ENCODE peak calls at places on chromosomes 13 and 19, in five cellular contexts. E is activated naive CD8-positive, alpha-beta T cell treated with anti-CD3 and anti-CD28 coated beads, Interleukin-2, amount 50 U/mL, for 16 hours; A is RCC 7860; M is activated effector memory CD4-positive, alpha-beta T cell treated with anti-CD3 and anti-CD28 coated beads, Interleukin-2, amount 50 U/mL, for 16 hours; H is activated CD4-positive, alpha-beta T cell treated with anti-CD3 and anti-CD28 coated beads, Interleukin-2, amount 50 U/mL, for 48 hours. N is an unnamed sample.

GRCh38 chr13:49635599-49636433 is 7.5 kb downstream of the ARL11 start:
- DNase-seq in E (peak; percentile 5), A (no peak), M (no peak), H (peak; percentile 5), N (no peak)

GRCh38 chr13:94181461-94182107 is 297.9 kb downstream of the DCT start:
- DNase-seq in E (no peak), A (no peak), M (no peak), H (no peak), N (no peak)

GRCh38 chr13:111506621-111507020 is 186.2 kb downstream of the TEX29 start:
- DNase-seq in E (no peak), A (no peak), M (peak; percentile 22), H (no peak), N (no peak)

GRCh38 chr13:23770428-23770827 is 118.8 kb downstream of the MIPEP start:
- DNase-seq in E (no peak), A (no peak), M (no peak), H (no peak), N (no peak)

GRCh38 chr13:97359181-97360057 is 74.5 kb upstream of the RAP2A start:
- DNase-seq in E (no peak), A (peak; percentile 45), M (peak; percentile 74), H (peak; percentile 22), N (no peak)

GRCh38 chr19:3821156-3821555 is 35.0 kb upstream of the MATK start:
- DNase-seq in E (no peak), A (no peak), M (no peak), H (no peak), N (no peak)

GRCh38 chr19:55454787-55455243 is 6.6 kb downstream of the ISOC2 start:
- DNase-seq in E (no peak), A (no peak), M (peak; percentile 80), H (peak; percentile 50), N (no peak)

GRCh38 chr19:32688315-32688714 is 3.3 kb upstream of the NUDT19 start:
- DNase-seq in E (no peak), A (no peak), M (no peak), H (no peak), N (no peak)

GRCh38 chr13:19592657-19593175 is 31.4 kb upstream of the TPTE2 start:
- DNase-seq in E (no peak), A (no peak), M (no peak), H (no peak), N (no peak)

GRCh38 chr19:41521860-41522555 is 54.0 kb upstream of the CEACAM21 start:
- DNase-seq in E (no peak), A (no peak), M (peak; percentile 75), H (no peak), N (peak; percentile 88)

GRCh38 chr19:6467384-6467783 is 3.3 kb downstream of the CRB3 start:
- DNase-seq in E (no peak), A (no peak), M (no peak), H (no peak), N (no peak)

GRCh38 chr19:19115954-19116353 is 22.3 kb downstream of the TMEM161A start:
- DNase-seq in E (no peak), A (no peak), M (peak; percentile 79), H (peak; percentile 61), N (no peak)

GRCh38 chr19:4208385-4209094 is 20.8 kb upstream of the EBI3 start:
- DNase-seq in E (no peak), A (peak; percentile 53), M (no peak), H (no peak), N (no peak)

GRCh38 chr19:2171349-2172145 is 7.8 kb downstream of the DOT1L start:
- DNase-seq in E (peak; percentile 72), A (no peak), M (peak; percentile 94), H (peak; percentile 84), N (peak; percentile 94)

GRCh38 chr13:85638815-85639393 is 160.3 kb downstream of the SLITRK6 start:
- DNase-seq in E (no peak), A (no peak), M (no peak), H (no peak), N (peak; percentile 47)

GRCh38 chr13:46552888-46553520 is at the start of gene LRCH1:
- DNase-seq in E (peak; percentile 71), A (peak; percentile 80), M (peak; percentile 94), H (peak; percentile 86), N (peak; percentile 98)

GRCh38 chr13:88840085-88840484 is 1168.9 kb downstream of the SLITRK5 start:
- DNase-seq in E (no peak), A (no peak), M (no peak), H (no peak), N (no peak)

GRCh38 chr19:39021063-39021462 is 11.3 kb downstream of the FBXO27 start:
- DNase-seq in E (no peak), A (no peak), M (no peak), H (no peak), N (no peak)

GRCh38 chr19:2278504-2279158 is 3.3 kb downstream of the PEAK3 start:
- DNase-seq in E (no peak), A (no peak), M (no peak), H (no peak), N (no peak)

GRCh38 chr13:40632915-40633314 is 33.5 kb downstream of the FOXO1 start:
- DNase-seq in E (no peak), A (no peak), M (no peak), H (no peak), N (no peak)

GRCh38 chr13:28046981-28047380 is 53.4 kb downstream of the FLT3 start:
- DNase-seq in E (no peak), A (peak; percentile 8), M (no peak), H (no peak), N (no peak)

GRCh38 chr13:40572961-40573360 is 93.5 kb downstream of the FOXO1 start:
- DNase-seq in E (no peak), A (no peak), M (no peak), H (no peak), N (no peak)

GRCh38 chr19:19409235-19410030 is 4.0 kb downstream of the GATAD2A start:
- DNase-seq in E (no peak), A (no peak), M (no peak), H (no peak), N (peak; percentile 9)

GRCh38 chr19:3003046-3003445 is 25.7 kb downstream of the TLE6 start:
- DNase-seq in E (no peak), A (no peak), M (no peak), H (no peak), N (no peak)

GRCh38 chr13:55516610-55517009 is 1624.1 kb upstream of the PRR20A start:
- DNase-seq in E (no peak), A (no peak), M (no peak), H (no peak), N (no peak)

GRCh38 chr13:69020120-69020519 is 1087.5 kb upstream of the ATXN8OS start:
- DNase-seq in E (no peak), A (no peak), M (no peak), H (no peak), N (no peak)

GRCh38 chr19:11018743-11019142 is 57.9 kb downstream of the SMARCA4 start:
- DNase-seq in E (no peak), A (no peak), M (no peak), H (no peak), N (no peak)

GRCh38 chr19:18415177-18415867 is 3.9 kb upstream of the SSBP4 start:
- DNase-seq in E (no peak), A (peak; percentile 36), M (no peak), H (no peak), N (peak; percentile 85)

GRCh38 chr13:113393226-113393571 is 29.3 kb upstream of the GRTP1 start:
- DNase-seq in E (no peak), A (no peak), M (peak; percentile 60), H (peak; percentile 9), N (no peak)

GRCh38 chr13:75366380-75367280 is 115.3 kb downstream of the TBC1D4 start:
- DNase-seq in E (no peak), A (no peak), M (no peak), H (no peak), N (no peak)

GRCh38 chr13:98877936-98878335 is 99.9 kb downstream of the DOCK9 start:
- DNase-seq in E (no peak), A (no peak), M (no peak), H (no peak), N (no peak)

GRCh38 chr13:41976491-41976890 is 15.6 kb upstream of the VWA8 start:
- DNase-seq in E (no peak), A (no peak), M (no peak), H (no peak), N (no peak)

GRCh38 chr13:94400874-94401273 is 78.6 kb downstream of the DCT start:
- DNase-seq in E (no peak), A (no peak), M (no peak), H (no peak), N (no peak)

GRCh38 chr13:42275098-42275471 is 3.1 kb downstream of the AKAP11 start:
- DNase-seq in E (no peak), A (no peak), M (no peak), H (no peak), N (no peak)

GRCh38 chr19:47819841-47820244 is 1.9 kb upstream of the CRX start:
- DNase-seq in E (no peak), A (no peak), M (no peak), H (no peak), N (no peak)

GRCh38 chr13:19561585-19561984 is 253 bp upstream of the TPTE2 start:
- DNase-seq in E (no peak), A (no peak), M (no peak), H (no peak), N (no peak)

GRCh38 chr13:37068962-37069361 is 9.5 kb upstream of the SUPT20H start:
- DNase-seq in E (no peak), A (peak; percentile 8), M (no peak), H (no peak), N (no peak)

GRCh38 chr13:23655321-23655720 is 85.1 kb downstream of the TNFRSF19 start:
- DNase-seq in E (no peak), A (no peak), M (no peak), H (no peak), N (no peak)

GRCh38 chr13:50509771-50510441 is 333.6 kb downstream of the DLEU7 start:
- DNase-seq in E (no peak), A (peak; percentile 74), M (no peak), H (no peak), N (no peak)

N was measured in spleen.